ENCODE peak calls at places on chromosomes 5 and 9, in six cellular contexts. N, V, S, O, U and P are unnamed samples.

GRCh38 chr9:95641591-95641990 is 124.8 kb upstream of the PTCH1 start:
- DNase-seq in O (no peak), U (peak; percentile 24), N (no peak), S (no peak), V (peak; percentile 23), P (no peak)

GRCh38 chr5:140349244-140349643 is 2.8 kb upstream of the HBEGF start:
- DNase-seq in N (no peak), U (peak; percentile 22), S (no peak), V (no peak), O (no peak), P (no peak)

GRCh38 chr5:59025734-59026133 is 442.9 kb downstream of the RAB3C start:
- DNase-seq in S (no peak), V (peak; percentile 33), N (no peak), U (no peak), O (no peak), P (peak; percentile 65)

GRCh38 chr5:10634056-10634455 is 70.2 kb downstream of the ANKRD33B start:
- DNase-seq in V (no peak), O (no peak), N (no peak), S (no peak), U (no peak), P (no peak)

GRCh38 chr5:135560858-135561257 is 17.9 kb downstream of the CXCL14 start:
- DNase-seq in S (peak; percentile 79), N (peak; percentile 75), U (peak; percentile 74), O (peak; percentile 78), V (peak; percentile 76), P (peak; percentile 24)

GRCh38 chr5:60161340-60161934 is 267.9 kb upstream of the PDE4D start:
- DNase-seq in N (no peak), U (peak; percentile 41), V (peak; percentile 33), O (no peak), S (no peak), P (no peak)

GRCh38 chr9:98236881-98237487 is 18.5 kb downstream of the TBC1D2 start:
- DNase-seq in U (no peak), O (no peak), V (no peak), S (no peak), N (no peak), P (no peak)

GRCh38 chr9:3939820-3940219 is 360.0 kb downstream of the GLIS3 start:
- DNase-seq in V (no peak), U (no peak), O (no peak), S (no peak), N (no peak), P (no peak)

GRCh38 chr5:149227168-149227826 is 44.4 kb upstream of the AFAP1L1 start:
- DNase-seq in V (peak; percentile 65), U (peak; percentile 54), N (no peak), O (no peak), S (no peak), P (no peak)

GRCh38 chr5:165188555-165189260 is 1683.3 kb downstream of the MAT2B start:
- DNase-seq in V (no peak), N (no peak), U (no peak), O (no peak), S (peak; percentile 12), P (no peak)

GRCh38 chr5:52988335-52989024 is 672 bp upstream of the ITGA2 start:
- DNase-seq in V (no peak), S (no peak), N (no peak), U (no peak), O (no peak), P (no peak)

GRCh38 chr5:128099944-128100343 is 16.4 kb downstream of the SLC12A2 start:
- DNase-seq in U (no peak), O (no peak), V (peak; percentile 53), S (no peak), N (no peak), P (no peak)

GRCh38 chr9:133420392-133420827 is 1.8 kb upstream of the ADAMTS13 start:
- DNase-seq in O (no peak), V (no peak), N (no peak), U (no peak), S (no peak), P (no peak)

GRCh38 chr5:135242496-135243193 is 156.4 kb downstream of the MACROH2A1 start:
- DNase-seq in V (peak; percentile 35), N (no peak), O (peak; percentile 80), U (peak; percentile 75), S (peak; percentile 32), P (no peak)

GRCh38 chr5:149735066-149735465 is 5.0 kb downstream of the PPARGC1B start:
- DNase-seq in V (peak; percentile 33), N (no peak), O (no peak), U (peak; percentile 16), S (peak; percentile 31), P (no peak)

DNA sequence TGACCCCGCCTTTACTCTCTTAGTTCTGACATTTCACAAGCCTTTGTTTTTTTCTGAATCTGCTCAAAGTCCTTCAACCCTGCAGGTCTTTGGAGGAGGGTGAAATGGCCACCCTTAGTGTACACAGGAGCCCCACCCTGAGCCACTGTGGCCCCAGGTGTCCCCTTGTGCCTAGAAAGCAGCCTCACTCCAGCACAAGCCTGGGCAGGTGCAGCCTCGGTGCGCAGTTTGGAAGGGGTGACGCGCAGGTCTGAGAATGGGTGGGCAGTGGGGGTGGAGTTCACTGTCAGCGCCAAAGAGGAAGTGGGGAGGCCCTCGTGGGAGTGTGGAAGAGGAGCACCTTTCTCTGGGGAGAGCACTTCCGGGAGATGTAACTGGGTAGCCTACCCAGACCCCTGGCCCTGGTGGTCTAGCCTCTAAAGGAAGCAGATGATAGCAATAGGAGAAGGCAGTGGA is 17.1 kb upstream of the DAB2IP start:
- DNase-seq in V (no peak), S (no peak), N (no peak), U (no peak), O (no peak), P (no peak)
- H3K4me3 ChIP-seq in V (no peak overlapping the region), S (no peak overlapping the region), N (no peak overlapping the region), U (no peak overlapping the region), O (no peak overlapping the region), P (no peak overlapping the region)

GRCh38 chr5:154971501-154971900 is 30.6 kb downstream of the MRPL22 start:
- DNase-seq in S (no peak), N (no peak), O (no peak), V (peak; percentile 67), U (peak; percentile 19), P (no peak)
- TF ChIP-seq CTCF in S (no peak), N (no peak), O (no peak), V (no peak), U (no peak), P (no peak)

GRCh38 chr5:71782393-71782770 is 63.3 kb downstream of the CARTPT start:
- DNase-seq in V (no peak), U (no peak), N (no peak), O (no peak), S (no peak), P (no peak)
- H3K4me3 ChIP-seq in V (no peak overlapping the region), U (no peak overlapping the region), N (no peak overlapping the region), O (peak overlapping the region; percentile 39), S (no peak overlapping the region), P (no peak overlapping the region)

DNA sequence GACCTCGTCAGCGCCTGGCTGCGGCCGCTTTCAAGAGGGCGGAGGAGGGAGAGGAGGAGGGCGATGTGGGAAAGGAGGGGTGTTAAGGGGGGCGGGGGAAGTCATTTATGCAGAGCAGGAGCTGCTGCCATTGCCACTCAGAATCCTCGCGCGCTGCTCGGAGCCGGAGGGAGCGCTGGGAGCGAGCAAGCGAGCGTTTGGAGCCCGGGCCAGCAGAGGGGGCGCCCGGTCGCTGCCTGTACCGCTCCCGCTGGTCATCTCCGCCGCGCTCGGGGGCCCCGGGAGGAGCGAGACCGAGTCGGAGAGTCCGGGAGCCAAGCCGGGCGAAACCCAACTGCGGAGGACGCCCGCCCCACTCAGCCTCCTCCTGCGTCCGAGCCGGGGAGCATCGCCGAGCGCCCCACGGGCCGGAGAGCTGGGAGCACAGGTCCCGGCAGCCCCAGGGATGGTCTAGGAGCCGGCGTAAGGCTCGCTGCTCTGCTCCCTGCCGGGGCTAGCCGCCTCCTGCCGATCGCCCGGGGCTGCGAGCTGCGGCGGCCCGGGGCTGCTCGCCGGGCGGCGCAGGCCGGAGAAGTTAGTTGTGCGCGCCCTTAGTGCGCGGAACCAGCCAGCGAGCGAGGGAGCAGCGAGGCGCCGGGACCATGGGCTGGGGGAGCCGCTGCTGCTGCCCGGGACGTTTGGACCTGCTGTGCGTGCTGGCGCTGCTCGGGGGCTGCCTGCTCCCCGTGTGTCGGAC is at the start of gene PCSK5:
- DNase-seq in O (peak; percentile 96), S (peak; percentile 92), N (peak; percentile 94), U (peak; percentile 89), V (peak; percentile 95), P (peak; percentile 29)
- TF ChIP-seq CTCF in O (peak; percentile 10), S (peak; percentile 53), N (peak; percentile 19), U (no peak), V (peak; percentile 21), P (peak; percentile 17)

DNA sequence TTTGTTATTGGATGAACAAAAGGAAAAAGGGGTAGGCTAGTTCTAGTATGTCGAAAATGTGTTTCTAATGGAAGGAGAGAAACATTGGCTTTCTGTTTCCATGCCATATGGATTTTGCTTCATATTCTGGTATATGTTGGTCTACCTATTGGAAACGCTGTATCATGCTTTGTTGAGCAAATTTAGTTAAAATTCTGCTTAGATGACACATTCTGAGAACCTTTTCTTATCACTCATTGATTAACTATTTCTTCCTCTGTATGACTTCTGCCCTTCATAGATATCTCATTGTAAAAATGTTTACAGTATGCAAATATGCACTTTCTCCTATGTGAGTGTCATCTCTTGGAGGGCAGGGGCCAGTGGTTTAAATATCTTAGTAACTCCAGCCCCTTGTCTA is 68.8 kb upstream of the GPR151 start:
- DNase-seq in N (no peak), V (no peak), U (no peak), S (no peak), O (no peak), P (no peak)
- H3K4me3 ChIP-seq in N (no peak overlapping the region), V (no peak overlapping the region), U (no peak overlapping the region), S (no peak overlapping the region), O (no peak overlapping the region), P (no peak overlapping the region)

GRCh38 chr9:34375901-34376595 is 650 bp downstream of the MYORG start:
- DNase-seq in S (no peak), N (peak; percentile 82), U (peak; percentile 15), V (peak; percentile 17), O (no peak), P (no peak)
- TF ChIP-seq CTCF in S (no peak), N (no peak), U (no peak), V (no peak), O (no peak), P (no peak)

GRCh38 chr9:122226142-122226757 is 2.5 kb downstream of the LHX6 start:
- DNase-seq in V (no peak), N (no peak), S (no peak), O (no peak), U (no peak), P (no peak)

GRCh38 chr9:122227576-122227903 is 1.2 kb downstream of the LHX6 start:
- DNase-seq in V (no peak), U (no peak), O (no peak), N (no peak), S (no peak), P (no peak)

GRCh38 chr9:122226758-122227575 is 1.8 kb downstream of the LHX6 start:
- DNase-seq in U (no peak), O (no peak), N (no peak), V (no peak), S (no peak), P (no peak)

GRCh38 chr9:122223435-122223834 is 5.3 kb downstream of the LHX6 start:
- DNase-seq in V (no peak), O (no peak), U (no peak), S (no peak), N (no peak), P (no peak)

GRCh38 chr9:122225323-122226141 is 3.2 kb downstream of the LHX6 start:
- DNase-seq in N (no peak), U (no peak), O (no peak), V (no peak), S (no peak), P (no peak)
- H3K4me3 ChIP-seq in N (peak overlapping the region; percentile 18), U (no peak overlapping the region), O (no peak overlapping the region), V (no peak overlapping the region), S (no peak overlapping the region), P (no peak overlapping the region)

GRCh38 chr5:54514269-54514668 is 3.3 kb upstream of the SNX18 start:
- DNase-seq in O (no peak), S (no peak), U (peak; percentile 45), V (no peak), N (no peak), P (no peak)
- TF ChIP-seq CTCF in O (no peak), S (no peak), U (no peak), V (no peak), N (no peak), P (no peak)